ENCODE peak calls at places on chromosomes 12 and 14, in nine cellular contexts. One of them, this sample, is unnamed. For H3K4me1, the result is how much of the 10 kb centered on the place peaks cover.

GRCh38 chr12:60281522-60281921 is 685.7 kb downstream of the SLC16A7 start:
- DNase-seq in OCI-LY7: no peak
- DNase-seq in CD8-positive, alpha-beta memory T cell: no peak
- DNase-seq in mammary epithelial cell: no peak
- DNase-seq in GM23248: no peak
- DNase-seq in H1: no peak
- DNase-seq in right cardiac atrium: no peak
- DNase-seq in HAP-1: no peak
- DNase-seq in naive thymus-derived CD4-positive, alpha-beta T cell: no peak
- DNase-seq in this sample: no peak

GRCh38 chr12:68310370-68310769 is 21.8 kb downstream of the MDM1 start:
- DNase-seq in OCI-LY7: no peak
- DNase-seq in CD8-positive, alpha-beta memory T cell: no peak
- DNase-seq in mammary epithelial cell: peak
- DNase-seq in GM23248: peak
- DNase-seq in H1: no peak
- DNase-seq in right cardiac atrium: no peak
- DNase-seq in HAP-1: no peak
- DNase-seq in naive thymus-derived CD4-positive, alpha-beta T cell: no peak
- DNase-seq in this sample: no peak

GRCh38 chr14:21070610-21071224 is 613 bp downstream of the ARHGEF40 start:
- DNase-seq in OCI-LY7: no peak
- DNase-seq in CD8-positive, alpha-beta memory T cell: peak
- DNase-seq in mammary epithelial cell: no peak
- DNase-seq in GM23248: peak
- DNase-seq in H1: no peak
- DNase-seq in right cardiac atrium: peak
- DNase-seq in HAP-1: peak
- DNase-seq in naive thymus-derived CD4-positive, alpha-beta T cell: peak
- DNase-seq in this sample: no peak

GRCh38 chr14:71550367-71550766 is 381.9 kb upstream of the RGS6 start:
- DNase-seq in OCI-LY7: no peak
- DNase-seq in CD8-positive, alpha-beta memory T cell: no peak
- DNase-seq in mammary epithelial cell: no peak
- DNase-seq in GM23248: no peak
- DNase-seq in H1: no peak
- DNase-seq in right cardiac atrium: no peak
- DNase-seq in HAP-1: no peak
- DNase-seq in naive thymus-derived CD4-positive, alpha-beta T cell: no peak
- DNase-seq in this sample: no peak

GRCh38 chr12:126551882-126552281 is 1486.6 kb downstream of the AACS start:
- DNase-seq in OCI-LY7: no peak
- DNase-seq in CD8-positive, alpha-beta memory T cell: no peak
- DNase-seq in mammary epithelial cell: no peak
- DNase-seq in GM23248: no peak
- DNase-seq in H1: no peak
- DNase-seq in right cardiac atrium: no peak
- DNase-seq in HAP-1: no peak
- DNase-seq in naive thymus-derived CD4-positive, alpha-beta T cell: no peak
- DNase-seq in this sample: no peak

GRCh38 chr12:5456906-5457305 is 25.0 kb downstream of the NTF3 start:
- DNase-seq in OCI-LY7: peak
- DNase-seq in CD8-positive, alpha-beta memory T cell: no peak
- DNase-seq in mammary epithelial cell: no peak
- DNase-seq in GM23248: peak
- DNase-seq in H1: no peak
- DNase-seq in right cardiac atrium: no peak
- DNase-seq in HAP-1: no peak
- DNase-seq in naive thymus-derived CD4-positive, alpha-beta T cell: no peak
- DNase-seq in this sample: no peak

GRCh38 chr14:64614992-64615391 is 65.2 kb downstream of the PPP1R36 start:
- DNase-seq in OCI-LY7: no peak
- DNase-seq in CD8-positive, alpha-beta memory T cell: no peak
- DNase-seq in mammary epithelial cell: no peak
- DNase-seq in GM23248: no peak
- DNase-seq in H1: no peak
- DNase-seq in right cardiac atrium: no peak
- DNase-seq in HAP-1: no peak
- DNase-seq in naive thymus-derived CD4-positive, alpha-beta T cell: no peak
- DNase-seq in this sample: no peak

GRCh38 chr12:79420146-79420618 is 270.6 kb downstream of the PAWR start:
- DNase-seq in OCI-LY7: peak
- DNase-seq in CD8-positive, alpha-beta memory T cell: no peak
- DNase-seq in mammary epithelial cell: peak
- DNase-seq in GM23248: peak
- DNase-seq in H1: no peak
- DNase-seq in right cardiac atrium: no peak
- DNase-seq in HAP-1: peak
- DNase-seq in naive thymus-derived CD4-positive, alpha-beta T cell: no peak
- DNase-seq in this sample: no peak

GRCh38 chr12:110844551-110845395 is 2.0 kb upstream of the CCDC63 start:
- DNase-seq in OCI-LY7: no peak
- DNase-seq in CD8-positive, alpha-beta memory T cell: no peak
- DNase-seq in mammary epithelial cell: peak
- DNase-seq in GM23248: peak
- DNase-seq in H1: no peak
- DNase-seq in right cardiac atrium: peak
- DNase-seq in HAP-1: no peak
- DNase-seq in naive thymus-derived CD4-positive, alpha-beta T cell: no peak
- DNase-seq in this sample: no peak

GRCh38 chr12:123889000-123889399 is 83.6 kb downstream of the CCDC92 start:
- DNase-seq in OCI-LY7: no peak
- DNase-seq in CD8-positive, alpha-beta memory T cell: no peak
- DNase-seq in mammary epithelial cell: no peak
- DNase-seq in GM23248: no peak
- DNase-seq in H1: no peak
- DNase-seq in right cardiac atrium: no peak
- DNase-seq in HAP-1: no peak
- DNase-seq in naive thymus-derived CD4-positive, alpha-beta T cell: no peak
- DNase-seq in this sample: no peak

GRCh38 chr14:104186575-104186974 is 48.2 kb downstream of the KIF26A start:
- DNase-seq in OCI-LY7: no peak
- DNase-seq in CD8-positive, alpha-beta memory T cell: no peak
- DNase-seq in mammary epithelial cell: no peak
- DNase-seq in GM23248: no peak
- DNase-seq in H1: no peak
- DNase-seq in right cardiac atrium: no peak
- DNase-seq in HAP-1: no peak
- DNase-seq in naive thymus-derived CD4-positive, alpha-beta T cell: no peak
- DNase-seq in this sample: no peak

GRCh38 chr12:114369088-114369487 is 36.9 kb downstream of the TBX5 start:
- DNase-seq in OCI-LY7: no peak
- DNase-seq in CD8-positive, alpha-beta memory T cell: no peak
- DNase-seq in mammary epithelial cell: no peak
- DNase-seq in GM23248: peak
- DNase-seq in H1: no peak
- DNase-seq in right cardiac atrium: no peak
- DNase-seq in HAP-1: no peak
- DNase-seq in naive thymus-derived CD4-positive, alpha-beta T cell: no peak
- DNase-seq in this sample: no peak

GRCh38 chr12:68557011-68557715 is 53.5 kb upstream of the RAP1B start:
- DNase-seq in OCI-LY7: no peak
- DNase-seq in CD8-positive, alpha-beta memory T cell: no peak
- DNase-seq in mammary epithelial cell: peak
- DNase-seq in GM23248: peak
- DNase-seq in H1: no peak
- DNase-seq in right cardiac atrium: no peak
- DNase-seq in HAP-1: no peak
- DNase-seq in naive thymus-derived CD4-positive, alpha-beta T cell: no peak
- DNase-seq in this sample: no peak

GRCh38 chr14:104171029-104171697 is 32.8 kb downstream of the KIF26A start:
- DNase-seq in OCI-LY7: no peak
- DNase-seq in CD8-positive, alpha-beta memory T cell: no peak
- DNase-seq in mammary epithelial cell: peak
- DNase-seq in GM23248: no peak
- DNase-seq in H1: peak
- DNase-seq in right cardiac atrium: no peak
- DNase-seq in HAP-1: no peak
- DNase-seq in naive thymus-derived CD4-positive, alpha-beta T cell: no peak
- DNase-seq in this sample: no peak

GRCh38 chr12:11706509-11707331 is 57.2 kb downstream of the ETV6 start:
- DNase-seq in OCI-LY7: no peak
- DNase-seq in CD8-positive, alpha-beta memory T cell: no peak
- DNase-seq in mammary epithelial cell: no peak
- DNase-seq in GM23248: no peak
- DNase-seq in H1: no peak
- DNase-seq in right cardiac atrium: no peak
- DNase-seq in HAP-1: no peak
- DNase-seq in naive thymus-derived CD4-positive, alpha-beta T cell: no peak
- DNase-seq in this sample: no peak

GRCh38 chr12:11703378-11703777 is 53.9 kb downstream of the ETV6 start:
- DNase-seq in OCI-LY7: no peak
- DNase-seq in CD8-positive, alpha-beta memory T cell: no peak
- DNase-seq in mammary epithelial cell: no peak
- DNase-seq in GM23248: no peak
- DNase-seq in H1: no peak
- DNase-seq in right cardiac atrium: no peak
- DNase-seq in HAP-1: no peak
- DNase-seq in naive thymus-derived CD4-positive, alpha-beta T cell: no peak
- DNase-seq in this sample: no peak

GRCh38 chr12:11702959-11703358 is 53.5 kb downstream of the ETV6 start:
- DNase-seq in OCI-LY7: no peak
- DNase-seq in CD8-positive, alpha-beta memory T cell: no peak
- DNase-seq in mammary epithelial cell: no peak
- DNase-seq in GM23248: no peak
- DNase-seq in H1: no peak
- DNase-seq in right cardiac atrium: no peak
- DNase-seq in HAP-1: no peak
- DNase-seq in naive thymus-derived CD4-positive, alpha-beta T cell: no peak
- DNase-seq in this sample: no peak

GRCh38 chr12:11704094-11704493 is 54.6 kb downstream of the ETV6 start:
- DNase-seq in OCI-LY7: no peak
- DNase-seq in CD8-positive, alpha-beta memory T cell: no peak
- DNase-seq in mammary epithelial cell: no peak
- DNase-seq in GM23248: no peak
- DNase-seq in H1: no peak
- DNase-seq in right cardiac atrium: no peak
- DNase-seq in HAP-1: no peak
- DNase-seq in naive thymus-derived CD4-positive, alpha-beta T cell: no peak
- DNase-seq in this sample: no peak

GRCh38 chr12:11705010-11705409 is 55.5 kb downstream of the ETV6 start:
- DNase-seq in OCI-LY7: no peak
- DNase-seq in CD8-positive, alpha-beta memory T cell: no peak
- DNase-seq in mammary epithelial cell: peak
- DNase-seq in GM23248: peak
- DNase-seq in H1: no peak
- DNase-seq in right cardiac atrium: no peak
- DNase-seq in HAP-1: no peak
- DNase-seq in naive thymus-derived CD4-positive, alpha-beta T cell: no peak
- DNase-seq in this sample: no peak
- H3K4me1 ChIP-seq in OCI-LY7: under half
- H3K4me1 ChIP-seq in CD8-positive, alpha-beta memory T cell: under half
- H3K4me1 ChIP-seq in mammary epithelial cell: under half
- H3K4me1 ChIP-seq in GM23248: under half
- H3K4me1 ChIP-seq in H1: under half
- H3K4me1 ChIP-seq in right cardiac atrium: under half
- H3K4me1 ChIP-seq in HAP-1: under half
- H3K4me1 ChIP-seq in naive thymus-derived CD4-positive, alpha-beta T cell: under half
- H3K4me1 ChIP-seq in this sample: under half

GRCh38 chr12:104721944-104722343 is 236.1 kb downstream of the SLC41A2 start:
- DNase-seq in OCI-LY7: no peak
- DNase-seq in CD8-positive, alpha-beta memory T cell: no peak
- DNase-seq in mammary epithelial cell: no peak
- DNase-seq in GM23248: no peak
- DNase-seq in H1: no peak
- DNase-seq in right cardiac atrium: no peak
- DNase-seq in HAP-1: no peak
- DNase-seq in naive thymus-derived CD4-positive, alpha-beta T cell: no peak
- DNase-seq in this sample: no peak
- H3K4me1 ChIP-seq in OCI-LY7: under half
- H3K4me1 ChIP-seq in CD8-positive, alpha-beta memory T cell: under half
- H3K4me1 ChIP-seq in mammary epithelial cell: under half
- H3K4me1 ChIP-seq in GM23248: under half
- H3K4me1 ChIP-seq in H1: under half
- H3K4me1 ChIP-seq in right cardiac atrium: under half
- H3K4me1 ChIP-seq in HAP-1: under half
- H3K4me1 ChIP-seq in naive thymus-derived CD4-positive, alpha-beta T cell: under half
- H3K4me1 ChIP-seq in this sample: under half

DNA sequence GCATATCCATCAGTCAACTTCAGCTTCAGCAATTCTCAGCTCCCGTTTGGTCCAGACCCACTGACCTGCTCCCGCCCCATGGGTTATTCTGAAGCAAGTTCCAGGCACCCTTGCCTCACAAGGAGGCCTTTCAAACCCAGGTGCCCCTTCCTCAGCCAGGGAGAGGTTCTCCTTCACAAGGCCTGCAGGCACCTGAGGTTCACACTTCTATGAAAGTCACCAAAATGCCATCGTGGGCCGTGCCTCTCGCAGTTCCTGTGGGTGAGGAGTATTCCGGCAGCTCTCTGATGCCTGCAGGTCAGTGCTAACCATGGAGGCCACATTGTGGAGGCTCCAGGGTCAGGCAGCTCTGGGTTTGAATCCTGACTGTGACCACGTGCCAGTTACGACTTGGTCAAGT is 40.2 kb upstream of the BCL7A start:
- DNase-seq in OCI-LY7: no peak
- DNase-seq in CD8-positive, alpha-beta memory T cell: no peak
- DNase-seq in mammary epithelial cell: no peak
- DNase-seq in GM23248: no peak
- DNase-seq in H1: no peak
- DNase-seq in right cardiac atrium: no peak
- DNase-seq in HAP-1: no peak
- DNase-seq in naive thymus-derived CD4-positive, alpha-beta T cell: no peak
- DNase-seq in this sample: no peak
- H3K4me1 ChIP-seq in OCI-LY7: half or more
- H3K4me1 ChIP-seq in CD8-positive, alpha-beta memory T cell: under half
- H3K4me1 ChIP-seq in mammary epithelial cell: under half
- H3K4me1 ChIP-seq in GM23248: under half
- H3K4me1 ChIP-seq in H1: under half
- H3K4me1 ChIP-seq in right cardiac atrium: under half
- H3K4me1 ChIP-seq in HAP-1: under half
- H3K4me1 ChIP-seq in naive thymus-derived CD4-positive, alpha-beta T cell: under half
- H3K4me1 ChIP-seq in this sample: under half

GRCh38 chr14:59243174-59243573 is 54.7 kb downstream of the DAAM1 start:
- DNase-seq in OCI-LY7: no peak
- DNase-seq in CD8-positive, alpha-beta memory T cell: no peak
- DNase-seq in mammary epithelial cell: no peak
- DNase-seq in GM23248: no peak
- DNase-seq in H1: no peak
- DNase-seq in right cardiac atrium: no peak
- DNase-seq in HAP-1: no peak
- DNase-seq in naive thymus-derived CD4-positive, alpha-beta T cell: no peak
- DNase-seq in this sample: no peak
- H3K4me1 ChIP-seq in OCI-LY7: under half
- H3K4me1 ChIP-seq in CD8-positive, alpha-beta memory T cell: under half
- H3K4me1 ChIP-seq in mammary epithelial cell: under half
- H3K4me1 ChIP-seq in GM23248: under half
- H3K4me1 ChIP-seq in H1: under half
- H3K4me1 ChIP-seq in right cardiac atrium: under half
- H3K4me1 ChIP-seq in HAP-1: under half
- H3K4me1 ChIP-seq in naive thymus-derived CD4-positive, alpha-beta T cell: under half
- H3K4me1 ChIP-seq in this sample: under half